ENCODE peak calls at places on chromosomes 12 and 14, in six cellular contexts. D, X, S, Q, R and G are unnamed samples.

GRCh38 chr12:10381912-10382628 is 7.8 kb downstream of the KLRK1 start:
- DNase-seq in D (no peak), X (no peak), S (no peak), Q (no peak), R (no peak), G (no peak)

GRCh38 chr12:87618199-87618598 is 411.0 kb downstream of the C12orf50 start:
- DNase-seq in D (no peak), X (no peak), S (no peak), Q (no peak), R (no peak), G (no peak)

GRCh38 chr12:2586159-2587035 is 208.4 kb upstream of the FKBP4 start:
- DNase-seq in D (no peak), X (no peak), S (no peak), Q (peak), R (no peak), G (no peak)

GRCh38 chr12:85489194-85489593 is 209.2 kb downstream of the ALX1 start:
- DNase-seq in D (no peak), X (no peak), S (no peak), Q (no peak), R (no peak), G (no peak)

GRCh38 chr14:73249564-73250316 is 12.4 kb downstream of the PAPLN start:
- DNase-seq in D (no peak), X (no peak), S (no peak), Q (no peak), R (no peak), G (no peak)

GRCh38 chr12:75722714-75723200 is 211.3 kb upstream of the KRR1 start:
- DNase-seq in D (peak), X (peak), S (peak), Q (no peak), R (no peak), G (peak)

GRCh38 chr12:42893802-42894201 is 304.3 kb upstream of the PRICKLE1 start:
- DNase-seq in D (no peak), X (no peak), S (no peak), Q (no peak), R (no peak), G (no peak)

GRCh38 chr12:53214687-53215455 is 7.8 kb upstream of the ITGB7 start:
- DNase-seq in D (no peak), X (no peak), S (no peak), Q (no peak), R (no peak), G (no peak)

GRCh38 chr14:100534528-100535286 is 52.5 kb downstream of the BEGAIN start:
- DNase-seq in D (peak), X (no peak), S (peak), Q (no peak), R (no peak), G (no peak)

GRCh38 chr12:76698316-76698715 is 65.6 kb upstream of the ZDHHC17 start:
- DNase-seq in D (no peak), X (no peak), S (no peak), Q (no peak), R (no peak), G (no peak)

GRCh38 chr14:99393059-99393655 is 87.5 kb downstream of the SETD3 start:
- DNase-seq in D (no peak), X (peak), S (peak), Q (peak), R (peak), G (no peak)

GRCh38 chr12:26128180-26128579 is 3.3 kb upstream of the BHLHE41 start:
- DNase-seq in D (no peak), X (no peak), S (no peak), Q (no peak), R (no peak), G (no peak)

GRCh38 chr14:68947802-68948201 is 31.3 kb downstream of the ACTN1 start:
- DNase-seq in D (no peak), X (no peak), S (peak), Q (peak), R (no peak), G (peak)

GRCh38 chr12:75208851-75209781 is 523 bp downstream of the KCNC2 start:
- DNase-seq in D (no peak), X (no peak), S (peak), Q (no peak), R (peak), G (no peak)

GRCh38 chr14:106039400-106039799 is 513.0 kb downstream of the TMEM121 start:
- DNase-seq in D (no peak), X (peak), S (peak), Q (no peak), R (peak), G (no peak)

GRCh38 chr12:128073937-128074336 is 193.0 kb upstream of the TMEM132C start:
- DNase-seq in D (no peak), X (no peak), S (no peak), Q (no peak), R (no peak), G (no peak)

GRCh38 chr14:72907886-72908285 is 14.0 kb upstream of the DPF3 start:
- DNase-seq in D (no peak), X (no peak), S (no peak), Q (no peak), R (peak), G (no peak)

GRCh38 chr12:530308-530707 is 70.6 kb downstream of the B4GALNT3 start:
- DNase-seq in D (no peak), X (no peak), S (no peak), Q (no peak), R (no peak), G (no peak)

GRCh38 chr12:78931466-78931990 is 67.0 kb downstream of the SYT1 start:
- DNase-seq in D (no peak), X (no peak), S (no peak), Q (no peak), R (no peak), G (no peak)

GRCh38 chr12:12927211-12928079 is 24.5 kb downstream of the GPRC5D start:
- DNase-seq in D (peak), X (peak), S (peak), Q (peak), R (peak), G (peak)

GRCh38 chr14:29925106-29925722 is 2.4 kb downstream of the PRKD1 start:
- DNase-seq in D (no peak), X (no peak), S (no peak), Q (no peak), R (no peak), G (no peak)

GRCh38 chr12:18428416-18428815 is 167.1 kb downstream of the PIK3C2G start:
- DNase-seq in D (no peak), X (no peak), S (no peak), Q (no peak), R (no peak), G (no peak)

GRCh38 chr14:99598774-99599173 is 5.2 kb downstream of the CCDC85C start:
- DNase-seq in D (no peak), X (no peak), S (no peak), Q (no peak), R (no peak), G (no peak)

GRCh38 chr12:85632390-85632789 is 203.8 kb downstream of the RASSF9 start:
- DNase-seq in D (no peak), X (no peak), S (no peak), Q (no peak), R (no peak), G (no peak)

GRCh38 chr12:11542599-11542998 is 106.9 kb upstream of the ETV6 start:
- DNase-seq in D (no peak), X (no peak), S (no peak), Q (no peak), R (no peak), G (no peak)

GRCh38 chr14:54715244-54715643 is 148.3 kb downstream of the SAMD4A start:
- DNase-seq in D (no peak), X (peak), S (no peak), Q (no peak), R (no peak), G (no peak)

GRCh38 chr12:20805921-20806320 is 4.6 kb upstream of the SLCO1B3 start:
- DNase-seq in D (no peak), X (no peak), S (no peak), Q (no peak), R (no peak), G (no peak)

GRCh38 chr14:90137807-90138206 is 76.0 kb downstream of the KCNK13 start:
- DNase-seq in D (no peak), X (no peak), S (no peak), Q (no peak), R (no peak), G (no peak)

GRCh38 chr12:1083086-1083887 is 92.3 kb downstream of the ERC1 start:
- DNase-seq in D (no peak), X (no peak), S (no peak), Q (no peak), R (no peak), G (no peak)

GRCh38 chr12:107253361-107253760 is 160.0 kb upstream of the CRY1 start:
- DNase-seq in D (no peak), X (no peak), S (no peak), Q (no peak), R (no peak), G (no peak)

GRCh38 chr12:6604254-6605029 is 2.7 kb downstream of the CHD4 start:
- DNase-seq in D (no peak), X (no peak), S (no peak), Q (no peak), R (no peak), G (no peak)

GRCh38 chr12:9760699-9761406 is at the start of gene CD69:
- DNase-seq in D (no peak), X (no peak), S (no peak), Q (peak), R (peak), G (no peak)

GRCh38 chr12:54358620-54358944 is 5.7 kb downstream of the GPR84 start:
- DNase-seq in D (no peak), X (no peak), S (no peak), Q (no peak), R (no peak), G (no peak)
- TF ChIP-seq POLR2A in D (no peak), X (no peak), S (no peak), Q (no peak), R (peak), G (no peak)

GRCh38 chr14:74616996-74617700 is 5.1 kb upstream of the LTBP2 start:
- DNase-seq in D (no peak), X (no peak), S (no peak), Q (no peak), R (no peak), G (no peak)
- H3K27ac ChIP-seq in D (no peak), X (peak), S (peak), Q (peak), R (no peak), G (no peak)

GRCh38 chr14:91228112-91229004 is 16.1 kb downstream of the GPR68 start:
- DNase-seq in D (no peak), X (no peak), S (no peak), Q (no peak), R (peak), G (no peak)
- TF ChIP-seq POLR2A in D (no peak), X (no peak), S (no peak), Q (no peak), R (no peak), G (no peak)

GRCh38 chr12:47967461-47968430 is 4.3 kb downstream of the TMEM106C start:
- DNase-seq in D (no peak), X (no peak), S (no peak), Q (no peak), R (no peak), G (no peak)
- H3K27ac ChIP-seq in D (no peak), X (no peak), S (no peak), Q (no peak), R (no peak), G (no peak)

GRCh38 chr14:49861581-49861922 is 9.0 kb upstream of the NEMF start:
- DNase-seq in D (peak), X (no peak), S (peak), Q (peak), R (no peak), G (peak)
- TF ChIP-seq POLR2A in D (peak), X (no peak), S (no peak), Q (no peak), R (no peak), G (peak)

GRCh38 chr12:132014915-132015280 is 65.2 kb downstream of the EP400 start:
- DNase-seq in D (no peak), X (no peak), S (no peak), Q (no peak), R (no peak), G (no peak)
- H3K27ac ChIP-seq in D (no peak), X (no peak), S (no peak), Q (no peak), R (no peak), G (no peak)

DNA sequence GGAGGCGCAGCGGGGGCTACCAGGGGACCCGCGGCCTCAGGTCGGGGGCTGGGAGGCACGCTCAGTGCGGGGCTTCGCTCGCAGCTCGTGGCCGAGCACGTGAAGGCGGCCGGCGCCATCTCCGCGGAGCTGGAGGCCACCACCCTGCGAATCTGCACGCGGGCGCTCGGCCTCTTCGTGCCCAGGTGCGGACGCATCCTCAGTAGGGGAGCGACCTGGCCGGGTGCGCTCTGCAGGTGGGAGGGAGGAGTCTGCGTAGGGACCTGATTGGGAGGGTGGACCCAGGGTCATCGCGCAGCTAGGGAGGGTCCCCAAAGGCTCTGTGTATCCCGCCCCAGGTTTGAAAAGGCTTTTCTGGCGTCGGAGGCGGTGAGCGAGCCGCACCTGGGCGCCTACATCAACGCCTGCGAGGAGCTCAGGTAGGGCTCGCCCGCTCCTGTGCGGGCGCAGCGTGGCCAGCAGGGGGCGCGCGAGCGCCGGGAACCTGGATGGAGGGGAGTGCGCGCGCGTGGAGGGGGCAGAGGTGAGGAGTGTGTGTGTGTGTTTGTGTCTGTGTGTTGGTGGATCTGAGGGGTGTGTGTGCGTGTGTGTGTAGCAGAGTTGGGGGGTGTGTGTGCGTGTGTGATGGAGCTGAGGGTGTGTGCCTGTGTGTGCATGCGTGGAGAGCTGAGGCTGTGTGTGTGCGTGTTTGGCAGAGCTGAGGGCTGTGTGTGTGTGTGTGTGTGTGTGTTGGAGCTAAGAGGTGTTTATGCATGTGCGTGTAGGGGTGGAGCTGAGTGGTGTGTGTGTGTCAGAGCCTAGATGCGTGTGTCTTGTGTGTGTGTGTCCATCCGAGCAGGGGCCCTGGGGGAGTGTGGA is 10.4 kb downstream of the EXOC3L4 start:
- DNase-seq in D (peak), X (no peak), S (peak), Q (peak), R (peak), G (peak)
- TF ChIP-seq POLR2A in D (no peak), X (no peak), S (no peak), Q (no peak), R (peak), G (no peak)

GRCh38 chr14:84003316-84003715 is 1526.6 kb upstream of the FLRT2 start:
- DNase-seq in D (no peak), X (no peak), S (no peak), Q (no peak), R (no peak), G (no peak)

GRCh38 chr14:84006643-84007137 is 1523.3 kb upstream of the FLRT2 start:
- DNase-seq in D (no peak), X (no peak), S (peak), Q (no peak), R (no peak), G (no peak)

DNA sequence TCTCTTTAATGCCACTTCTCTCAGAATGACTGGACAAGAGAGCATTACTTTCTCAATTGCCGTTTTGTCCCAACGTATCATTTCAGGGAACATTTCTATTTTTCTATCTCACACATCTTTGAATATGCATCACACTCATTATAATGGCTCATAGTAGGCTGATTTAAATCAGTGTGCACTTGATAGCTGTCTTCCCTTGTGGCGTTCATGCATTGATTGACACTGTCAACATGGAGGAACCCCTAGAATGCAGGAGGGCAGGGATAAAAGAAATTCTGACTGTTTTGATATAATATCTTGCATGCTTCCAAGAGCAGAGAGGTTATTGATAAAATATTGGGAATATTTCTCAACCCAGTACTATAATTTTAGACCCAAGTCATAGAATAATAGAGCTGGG is 1528.9 kb upstream of the FLRT2 start:
- DNase-seq in D (no peak), X (no peak), S (no peak), Q (no peak), R (no peak), G (no peak)
- H3K27ac ChIP-seq in D (no peak), X (no peak), S (no peak), Q (no peak), R (no peak), G (no peak)